ENCODE peak calls at places on chromosomes 5 and 9, in five cellular contexts. W is A673, A is colonic mucosa, X is upper lobe of left lung, J is heart left ventricle. P is an unnamed sample.

GRCh38 chr5:122078116-122078865 is at the start of gene LOX:
- DNase-seq in W (peak; percentile 86), A (peak; percentile 60), X (peak; percentile 46), J (peak; percentile 81), P (peak; percentile 66)

GRCh38 chr5:181234455-181235306 is 9.0 kb downstream of the RACK1 start:
- DNase-seq in J (no peak), X (no peak), A (no peak), W (no peak), P (no peak)

GRCh38 chr9:133460405-133461175 is 812 bp downstream of the CACFD1 start:
- DNase-seq in W (no peak), X (peak; percentile 72), A (peak; percentile 91), J (no peak), P (peak; percentile 76)

GRCh38 chr5:177516601-177517568 is at the start of gene DDX41:
- DNase-seq in A (peak; percentile 98), W (peak; percentile 97), J (peak; percentile 98), X (peak; percentile 96), P (peak; percentile 98)

GRCh38 chr9:127927457-127928231 is 2.9 kb downstream of the PIP5KL1 start:
- DNase-seq in A (peak; percentile 90), J (no peak), X (peak; percentile 75), W (no peak), P (no peak)

GRCh38 chr9:106625259-106625789 is 237.6 kb upstream of the ZNF462 start:
- DNase-seq in X (no peak), J (no peak), A (no peak), W (no peak), P (no peak)

GRCh38 chr5:18970000-18970399 is 1018.0 kb downstream of the CDH18 start:
- DNase-seq in X (no peak), J (no peak), W (no peak), A (no peak), P (no peak)

GRCh38 chr5:66171349-66172344 is 27.5 kb downstream of the SREK1 start:
- DNase-seq in W (peak; percentile 62), J (no peak), X (peak; percentile 22), A (no peak), P (peak; percentile 64)

GRCh38 chr9:110180386-110180712 is 27.6 kb downstream of the C9orf152 start:
- DNase-seq in W (no peak), X (no peak), J (no peak), A (no peak), P (no peak)

GRCh38 chr9:93224591-93224990 is 40.7 kb downstream of the WNK2 start:
- DNase-seq in W (no peak), X (no peak), J (no peak), A (no peak), P (no peak)

GRCh38 chr5:146867996-146868708 is 10.4 kb downstream of the PPP2R2B start:
- DNase-seq in J (no peak), A (no peak), W (no peak), X (no peak), P (no peak)

GRCh38 chr9:130694205-130694604 is 625 bp downstream of the EXOSC2 start:
- DNase-seq in A (no peak), W (no peak), J (no peak), X (no peak), P (no peak)

GRCh38 chr9:97990259-97990658 is 7.1 kb downstream of the ANP32B start:
- DNase-seq in W (peak; percentile 70), A (no peak), J (no peak), X (no peak), P (no peak)

GRCh38 chr5:134503937-134504437 is 21.5 kb upstream of the JADE2 start:
- DNase-seq in J (no peak), W (peak; percentile 34), X (no peak), A (no peak), P (peak; percentile 47)

GRCh38 chr5:135332519-135333150 is 66.4 kb downstream of the MACROH2A1 start:
- DNase-seq in W (peak; percentile 62), X (no peak), A (no peak), J (no peak), P (no peak)

GRCh38 chr5:2753452-2754409 is 2.3 kb upstream of the IRX2 start:
- DNase-seq in A (no peak), X (no peak), J (no peak), W (no peak), P (no peak)

GRCh38 chr5:64505769-64506566 is at the start of gene RGS7BP:
- DNase-seq in X (peak; percentile 28), W (peak; percentile 43), J (peak; percentile 73), A (no peak), P (no peak)

GRCh38 chr5:175246242-175246891 is 197.6 kb downstream of the DRD1 start:
- DNase-seq in A (peak; percentile 22), J (no peak), X (no peak), W (no peak), P (peak; percentile 76)

GRCh38 chr9:130845901-130846381 is 10.9 kb downstream of the ABL1 start:
- DNase-seq in W (peak; percentile 77), A (no peak), J (no peak), X (no peak), P (peak; percentile 93)

GRCh38 chr5:167754501-167754941 is 536.9 kb upstream of the WWC1 start:
- DNase-seq in A (no peak), J (no peak), X (no peak), W (peak; percentile 93), P (no peak)

GRCh38 chr9:136111190-136111589 is 7.5 kb downstream of the TMEM250 start:
- DNase-seq in W (no peak), A (no peak), X (no peak), J (no peak), P (no peak)
- H3K4me1 ChIP-seq in W (peaks cover 49% of the 10 kb centered on the region), A (peaks cover 29% of the 10 kb centered on the region), X (peaks cover 51% of the 10 kb centered on the region), J (peaks cover 45% of the 10 kb centered on the region), P (peaks cover 34% of the 10 kb centered on the region)

GRCh38 chr5:15500326-15500958 is 462 bp downstream of the FBXL7 start:
- DNase-seq in A (peak; percentile 39), J (peak; percentile 79), X (no peak), W (peak; percentile 38), P (peak; percentile 53)

GRCh38 chr5:15496886-15497285 is 3.1 kb upstream of the FBXL7 start:
- DNase-seq in J (no peak), X (no peak), W (no peak), A (no peak), P (no peak)

GRCh38 chr5:15499528-15500325 is at the start of gene FBXL7:
- DNase-seq in A (peak; percentile 47), X (peak; percentile 72), W (peak; percentile 64), J (peak; percentile 91), P (peak; percentile 77)

GRCh38 chr5:15502208-15502607 is 2.2 kb downstream of the FBXL7 start:
- DNase-seq in X (no peak), A (no peak), J (no peak), W (peak; percentile 22), P (peak; percentile 31)

DNA sequence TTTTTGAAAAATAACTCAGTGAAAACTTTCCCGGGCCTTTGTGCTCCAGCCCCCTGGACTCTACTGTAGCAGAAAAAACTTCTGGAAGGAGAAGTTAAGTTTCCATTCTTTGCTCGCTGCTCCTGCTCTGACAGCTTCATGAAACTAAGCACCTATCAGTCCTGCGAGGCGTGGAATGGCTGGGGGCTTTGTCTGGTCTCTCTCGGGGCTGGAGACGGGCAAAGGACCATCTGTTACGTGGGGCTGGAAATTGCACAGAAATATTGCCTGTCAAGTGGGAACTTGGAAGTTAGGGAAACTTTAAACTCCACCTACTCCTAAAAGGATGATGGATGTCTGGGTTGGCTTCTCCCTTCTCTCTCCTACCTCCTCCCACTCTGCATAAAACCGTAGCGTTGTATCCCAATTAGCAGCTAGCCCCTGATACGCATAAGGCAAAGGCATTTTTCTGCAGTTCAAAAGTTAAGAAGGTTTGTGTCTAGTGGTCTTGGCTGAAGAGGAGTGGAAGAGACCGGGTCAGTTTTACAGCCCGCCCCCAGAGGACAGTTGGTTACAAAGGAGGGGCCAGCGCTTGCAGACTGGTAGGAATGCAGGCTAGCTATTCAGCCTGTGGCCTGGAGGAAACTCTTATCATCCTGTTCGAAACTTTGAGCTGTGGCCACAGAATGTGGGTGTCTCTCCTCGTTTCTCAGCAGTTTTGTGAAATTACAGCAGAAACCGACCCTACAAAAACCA is 1.2 kb downstream of the FBXL7 start:
- DNase-seq in W (peak; percentile 22), X (peak; percentile 36), J (no peak), A (peak; percentile 25), P (peak; percentile 80)
- H3K4me3 ChIP-seq in W (peak overlapping the region; percentile 56), X (peak overlapping the region; percentile 67), J (peak overlapping the region; percentile 79), A (peak overlapping the region; percentile 38), P (peak overlapping the region; percentile 98)

GRCh38 chr5:179865471-179866240 is 7.0 kb upstream of the MRNIP start:
- DNase-seq in X (no peak), J (no peak), A (no peak), W (no peak), P (no peak)
- H3K27ac ChIP-seq in X (no peak overlapping the region), J (no peak overlapping the region), A (no peak overlapping the region), W (no peak overlapping the region), P (no peak overlapping the region)

GRCh38 chr9:6048039-6048438 is 32.6 kb upstream of the RANBP6 start:
- DNase-seq in A (no peak), J (no peak), W (no peak), X (no peak), P (no peak)

GRCh38 chr9:6045364-6045763 is 29.9 kb upstream of the RANBP6 start:
- DNase-seq in W (no peak), X (no peak), J (no peak), A (no peak), P (no peak)

GRCh38 chr9:6051511-6051950 is 36.1 kb upstream of the RANBP6 start:
- DNase-seq in X (no peak), A (no peak), W (no peak), J (no peak), P (no peak)

GRCh38 chr9:6049798-6050197 is 34.4 kb upstream of the RANBP6 start:
- DNase-seq in W (peak; percentile 10), X (no peak), A (peak; percentile 45), J (no peak), P (peak; percentile 39)

DNA sequence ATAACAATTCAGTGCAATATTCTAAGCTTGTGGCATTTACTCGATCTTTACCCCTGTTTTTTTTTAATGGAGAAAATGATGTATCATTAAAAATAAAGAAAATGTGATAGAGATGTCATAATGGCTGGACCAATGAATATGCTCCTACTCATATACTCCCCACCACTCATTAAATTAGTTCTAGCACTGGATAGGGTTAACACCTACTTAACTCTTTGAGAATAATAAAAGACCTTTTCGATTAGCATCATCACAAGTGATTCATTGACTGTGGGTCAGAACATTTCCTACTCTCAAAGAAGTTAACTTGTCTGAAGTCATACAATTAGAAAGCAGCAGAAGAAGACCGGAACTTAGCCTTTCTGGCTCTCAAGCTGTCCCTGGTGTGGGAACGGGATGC is 31.6 kb upstream of the RANBP6 start:
- DNase-seq in J (no peak), A (no peak), W (no peak), X (no peak), P (no peak)
- H3K4me1 ChIP-seq in J (no peaks in the 10 kb centered on the region), A (no peaks in the 10 kb centered on the region), W (no peaks in the 10 kb centered on the region), X (no peaks in the 10 kb centered on the region), P (no peaks in the 10 kb centered on the region)

GRCh38 chr5:112763165-112763564 is 25.5 kb downstream of the APC start:
- DNase-seq in J (no peak), A (no peak), W (no peak), X (no peak), P (no peak)
- H3K4me3 ChIP-seq in J (no peak overlapping the region), A (no peak overlapping the region), W (no peak overlapping the region), X (no peak overlapping the region), P (no peak overlapping the region)